ENCODE peak calls at places on chromosome 9, in seven cellular contexts. One of them, this sample, is unnamed.

GRCh38 chr9:112308576-112308975 is 24.8 kb downstream of the PTBP3 start:
- ATAC-seq in RWPE2: no peak
- ATAC-seq in activated T-cell treated with anti-CD3 and anti-CD28 coated beads, Interleukin-2, amount 50 U/mL, for 72 hours: no peak
- ATAC-seq in psoas muscle: no peak
- ATAC-seq in stimulated activated naive CD8-positive, alpha-beta T cell treated with anti-CD3 and anti-CD28 coated beads, Interleukin-15, Interleukin-2, amounts not matched to agents 100 U/mL and 50 U/mL, for 24 hours: no peak
- ATAC-seq in A549: peak
- ATAC-seq in sciatic nerve: no peak
- ATAC-seq in this sample: no peak

GRCh38 chr9:32579706-32580331 is 6.9 kb upstream of the NDUFB6 start:
- ATAC-seq in activated T-cell treated with anti-CD3 and anti-CD28 coated beads, Interleukin-2, amount 50 U/mL, for 72 hours: peak
- ATAC-seq in sciatic nerve: peak
- ATAC-seq in stimulated activated naive CD8-positive, alpha-beta T cell treated with anti-CD3 and anti-CD28 coated beads, Interleukin-15, Interleukin-2, amounts not matched to agents 100 U/mL and 50 U/mL, for 24 hours: no peak
- ATAC-seq in psoas muscle: no peak
- ATAC-seq in A549: peak
- ATAC-seq in RWPE2: no peak
- ATAC-seq in this sample: peak

GRCh38 chr9:131282688-131283422 is 6.5 kb upstream of the FAM78A start:
- ATAC-seq in A549: peak
- ATAC-seq in activated T-cell treated with anti-CD3 and anti-CD28 coated beads, Interleukin-2, amount 50 U/mL, for 72 hours: no peak
- ATAC-seq in psoas muscle: peak
- ATAC-seq in stimulated activated naive CD8-positive, alpha-beta T cell treated with anti-CD3 and anti-CD28 coated beads, Interleukin-15, Interleukin-2, amounts not matched to agents 100 U/mL and 50 U/mL, for 24 hours: no peak
- ATAC-seq in RWPE2: peak
- ATAC-seq in sciatic nerve: no peak
- ATAC-seq in this sample: no peak

GRCh38 chr9:4306066-4306787 is 6.4 kb upstream of the GLIS3 start:
- ATAC-seq in RWPE2: no peak
- ATAC-seq in psoas muscle: no peak
- ATAC-seq in A549: no peak
- ATAC-seq in activated T-cell treated with anti-CD3 and anti-CD28 coated beads, Interleukin-2, amount 50 U/mL, for 72 hours: peak
- ATAC-seq in stimulated activated naive CD8-positive, alpha-beta T cell treated with anti-CD3 and anti-CD28 coated beads, Interleukin-15, Interleukin-2, amounts not matched to agents 100 U/mL and 50 U/mL, for 24 hours: peak
- ATAC-seq in sciatic nerve: no peak
- ATAC-seq in this sample: peak

GRCh38 chr9:126612329-126612812 is 1.4 kb upstream of the LMX1B start:
- ATAC-seq in activated T-cell treated with anti-CD3 and anti-CD28 coated beads, Interleukin-2, amount 50 U/mL, for 72 hours: no peak
- ATAC-seq in stimulated activated naive CD8-positive, alpha-beta T cell treated with anti-CD3 and anti-CD28 coated beads, Interleukin-15, Interleukin-2, amounts not matched to agents 100 U/mL and 50 U/mL, for 24 hours: no peak
- ATAC-seq in psoas muscle: peak
- ATAC-seq in RWPE2: no peak
- ATAC-seq in sciatic nerve: no peak
- ATAC-seq in A549: peak
- ATAC-seq in this sample: no peak

GRCh38 chr9:126397056-126397455 is 70.4 kb downstream of the MVB12B start:
- ATAC-seq in A549: peak
- ATAC-seq in activated T-cell treated with anti-CD3 and anti-CD28 coated beads, Interleukin-2, amount 50 U/mL, for 72 hours: peak
- ATAC-seq in sciatic nerve: no peak
- ATAC-seq in psoas muscle: no peak
- ATAC-seq in RWPE2: no peak
- ATAC-seq in stimulated activated naive CD8-positive, alpha-beta T cell treated with anti-CD3 and anti-CD28 coated beads, Interleukin-15, Interleukin-2, amounts not matched to agents 100 U/mL and 50 U/mL, for 24 hours: peak
- ATAC-seq in this sample: peak

GRCh38 chr9:124297553-124297905 is 39.8 kb downstream of the NEK6 start:
- ATAC-seq in RWPE2: peak
- ATAC-seq in psoas muscle: peak
- ATAC-seq in A549: peak
- ATAC-seq in activated T-cell treated with anti-CD3 and anti-CD28 coated beads, Interleukin-2, amount 50 U/mL, for 72 hours: no peak
- ATAC-seq in sciatic nerve: peak
- ATAC-seq in stimulated activated naive CD8-positive, alpha-beta T cell treated with anti-CD3 and anti-CD28 coated beads, Interleukin-15, Interleukin-2, amounts not matched to agents 100 U/mL and 50 U/mL, for 24 hours: no peak
- ATAC-seq in this sample: no peak

GRCh38 chr9:136053757-136054142 is 41.3 kb downstream of the NACC2 start:
- ATAC-seq in A549: no peak
- ATAC-seq in psoas muscle: no peak
- ATAC-seq in sciatic nerve: no peak
- ATAC-seq in RWPE2: no peak
- ATAC-seq in stimulated activated naive CD8-positive, alpha-beta T cell treated with anti-CD3 and anti-CD28 coated beads, Interleukin-15, Interleukin-2, amounts not matched to agents 100 U/mL and 50 U/mL, for 24 hours: no peak
- ATAC-seq in activated T-cell treated with anti-CD3 and anti-CD28 coated beads, Interleukin-2, amount 50 U/mL, for 72 hours: no peak
- ATAC-seq in this sample: no peak

GRCh38 chr9:126386088-126386487 is 59.5 kb downstream of the MVB12B start:
- ATAC-seq in psoas muscle: no peak
- ATAC-seq in activated T-cell treated with anti-CD3 and anti-CD28 coated beads, Interleukin-2, amount 50 U/mL, for 72 hours: peak
- ATAC-seq in RWPE2: peak
- ATAC-seq in stimulated activated naive CD8-positive, alpha-beta T cell treated with anti-CD3 and anti-CD28 coated beads, Interleukin-15, Interleukin-2, amounts not matched to agents 100 U/mL and 50 U/mL, for 24 hours: no peak
- ATAC-seq in sciatic nerve: peak
- ATAC-seq in A549: peak
- ATAC-seq in this sample: peak

GRCh38 chr9:91111876-91112275 is 249.8 kb downstream of the AUH start:
- ATAC-seq in A549: no peak
- ATAC-seq in stimulated activated naive CD8-positive, alpha-beta T cell treated with anti-CD3 and anti-CD28 coated beads, Interleukin-15, Interleukin-2, amounts not matched to agents 100 U/mL and 50 U/mL, for 24 hours: no peak
- ATAC-seq in psoas muscle: no peak
- ATAC-seq in sciatic nerve: no peak
- ATAC-seq in RWPE2: no peak
- ATAC-seq in activated T-cell treated with anti-CD3 and anti-CD28 coated beads, Interleukin-2, amount 50 U/mL, for 72 hours: no peak
- ATAC-seq in this sample: no peak

GRCh38 chr9:111983484-111983908 is 86.9 kb downstream of the UGCG start:
- ATAC-seq in stimulated activated naive CD8-positive, alpha-beta T cell treated with anti-CD3 and anti-CD28 coated beads, Interleukin-15, Interleukin-2, amounts not matched to agents 100 U/mL and 50 U/mL, for 24 hours: peak
- ATAC-seq in RWPE2: no peak
- ATAC-seq in activated T-cell treated with anti-CD3 and anti-CD28 coated beads, Interleukin-2, amount 50 U/mL, for 72 hours: peak
- ATAC-seq in psoas muscle: no peak
- ATAC-seq in A549: no peak
- ATAC-seq in sciatic nerve: no peak
- ATAC-seq in this sample: peak

GRCh38 chr9:16718952-16719351 is 151.5 kb downstream of the BNC2 start:
- ATAC-seq in A549: no peak
- ATAC-seq in activated T-cell treated with anti-CD3 and anti-CD28 coated beads, Interleukin-2, amount 50 U/mL, for 72 hours: no peak
- ATAC-seq in sciatic nerve: no peak
- ATAC-seq in stimulated activated naive CD8-positive, alpha-beta T cell treated with anti-CD3 and anti-CD28 coated beads, Interleukin-15, Interleukin-2, amounts not matched to agents 100 U/mL and 50 U/mL, for 24 hours: no peak
- ATAC-seq in RWPE2: no peak
- ATAC-seq in psoas muscle: peak
- ATAC-seq in this sample: no peak

GRCh38 chr9:135075234-135076142 is 12.0 kb upstream of the OLFM1 start:
- ATAC-seq in sciatic nerve: peak
- ATAC-seq in stimulated activated naive CD8-positive, alpha-beta T cell treated with anti-CD3 and anti-CD28 coated beads, Interleukin-15, Interleukin-2, amounts not matched to agents 100 U/mL and 50 U/mL, for 24 hours: no peak
- ATAC-seq in activated T-cell treated with anti-CD3 and anti-CD28 coated beads, Interleukin-2, amount 50 U/mL, for 72 hours: no peak
- ATAC-seq in psoas muscle: peak
- ATAC-seq in RWPE2: peak
- ATAC-seq in A549: peak
- ATAC-seq in this sample: no peak

GRCh38 chr9:77926314-77926959 is 105.2 kb downstream of the GNAQ start:
- ATAC-seq in stimulated activated naive CD8-positive, alpha-beta T cell treated with anti-CD3 and anti-CD28 coated beads, Interleukin-15, Interleukin-2, amounts not matched to agents 100 U/mL and 50 U/mL, for 24 hours: no peak
- ATAC-seq in psoas muscle: no peak
- ATAC-seq in A549: peak
- ATAC-seq in activated T-cell treated with anti-CD3 and anti-CD28 coated beads, Interleukin-2, amount 50 U/mL, for 72 hours: no peak
- ATAC-seq in sciatic nerve: no peak
- ATAC-seq in RWPE2: peak
- ATAC-seq in this sample: peak

GRCh38 chr9:86337469-86338107 is 16.6 kb downstream of the TUT7 start:
- ATAC-seq in activated T-cell treated with anti-CD3 and anti-CD28 coated beads, Interleukin-2, amount 50 U/mL, for 72 hours: no peak
- ATAC-seq in stimulated activated naive CD8-positive, alpha-beta T cell treated with anti-CD3 and anti-CD28 coated beads, Interleukin-15, Interleukin-2, amounts not matched to agents 100 U/mL and 50 U/mL, for 24 hours: no peak
- ATAC-seq in A549: no peak
- ATAC-seq in psoas muscle: no peak
- ATAC-seq in sciatic nerve: no peak
- ATAC-seq in RWPE2: no peak
- ATAC-seq in this sample: no peak